ENCODE peak calls at places on chromosomes 6 and 20, in nine cellular contexts. L is GM23338; V is small intestine; U is aorta; Z is fibroblast of lung; H is effector memory CD4-positive, alpha-beta T cell; K is HCT116; W is tibial artery; Y is mammary epithelial cell. A is an unnamed sample. For H3K4me1, the result is how much of the 10 kb centered on the place peaks cover.

GRCh38 chr6:134373282-134373922 is 55.5 kb upstream of the SGK1 start:
- DNase-seq in L (no peak), V (no peak), U (no peak), Z (peak), H (no peak), K (no peak), W (peak), Y (peak), A (no peak)

GRCh38 chr6:105601541-105602174 is 198.8 kb upstream of the PREP start:
- DNase-seq in L (no peak), V (no peak), U (peak), Z (peak), H (no peak), K (no peak), W (peak), Y (peak), A (no peak)

GRCh38 chr20:41058007-41058673 is 29.5 kb downstream of the TOP1 start:
- DNase-seq in L (no peak), V (no peak), U (no peak), Z (peak), H (no peak), K (peak), W (no peak), Y (peak), A (no peak)

GRCh38 chr20:52010541-52010940 is 181.0 kb downstream of the ZFP64 start:
- DNase-seq in L (peak), V (no peak), U (no peak), Z (no peak), H (no peak), K (no peak), W (no peak), Y (no peak), A (no peak)

GRCh38 chr6:38974389-38975133 is 74.0 kb upstream of the GLP1R start:
- DNase-seq in L (no peak), V (peak), U (no peak), Z (peak), H (no peak), K (no peak), W (no peak), Y (no peak), A (no peak)

GRCh38 chr6:39962831-39963230 is 28.6 kb upstream of the MOCS1 start:
- DNase-seq in L (no peak), V (no peak), U (no peak), Z (no peak), H (no peak), K (no peak), W (no peak), Y (no peak), A (no peak)

GRCh38 chr6:87943191-87943590 is 104.5 kb upstream of the SPACA1 start:
- DNase-seq in L (no peak), V (no peak), U (no peak), Z (no peak), H (no peak), K (no peak), W (no peak), Y (no peak), A (no peak)

GRCh38 chr6:144150673-144151009 is 324 bp downstream of the STX11 start:
- DNase-seq in L (peak), V (no peak), U (no peak), Z (peak), H (peak), K (peak), W (no peak), Y (peak), A (no peak)

GRCh38 chr20:58712823-58713731 is 20.5 kb downstream of the NPEPL1 start:
- DNase-seq in L (no peak), V (no peak), U (peak), Z (no peak), H (no peak), K (no peak), W (no peak), Y (no peak), A (no peak)

GRCh38 chr6:79240509-79240908 is 6.0 kb upstream of the HMGN3 start:
- DNase-seq in L (no peak), V (no peak), U (no peak), Z (no peak), H (no peak), K (no peak), W (no peak), Y (peak), A (no peak)

GRCh38 chr6:29976588-29977424 is 34.5 kb downstream of the HLA-A start:
- DNase-seq in L (peak), V (peak), U (peak), Z (peak), H (peak), K (peak), W (peak), Y (peak), A (no peak)

GRCh38 chr6:6682225-6682624 is 93.7 kb downstream of the LY86 start:
- DNase-seq in L (no peak), V (no peak), U (no peak), Z (no peak), H (no peak), K (no peak), W (no peak), Y (no peak), A (no peak)

GRCh38 chr6:47714802-47715201 is 16.4 kb downstream of the ADGRF4 start:
- DNase-seq in L (no peak), V (no peak), U (no peak), Z (no peak), H (no peak), K (no peak), W (no peak), Y (no peak), A (no peak)

GRCh38 chr20:21450572-21450971 is 53.2 kb upstream of the NKX2-4 start:
- DNase-seq in L (no peak), V (no peak), U (no peak), Z (peak), H (no peak), K (no peak), W (no peak), Y (no peak), A (no peak)

GRCh38 chr6:5086294-5086890 is 1.3 kb downstream of the PPP1R3G start:
- DNase-seq in L (peak), V (no peak), U (no peak), Z (peak), H (no peak), K (no peak), W (no peak), Y (no peak), A (no peak)

GRCh38 chr6:170224694-170225660 is 65.9 kb downstream of the DLL1 start:
- DNase-seq in L (no peak), V (peak), U (peak), Z (peak), H (no peak), K (no peak), W (no peak), Y (peak), A (no peak)

GRCh38 chr6:144725731-144726522 is 440.8 kb downstream of the UTRN start:
- DNase-seq in L (peak), V (no peak), U (no peak), Z (peak), H (no peak), K (no peak), W (no peak), Y (peak), A (no peak)

GRCh38 chr20:19775353-19776201 is 17.5 kb downstream of the RIN2 start:
- DNase-seq in L (no peak), V (peak), U (no peak), Z (no peak), H (no peak), K (no peak), W (no peak), Y (no peak), A (no peak)

GRCh38 chr6:42820509-42821340 is 38.9 kb downstream of the BICRAL start:
- DNase-seq in L (peak), V (no peak), U (no peak), Z (no peak), H (no peak), K (no peak), W (peak), Y (no peak), A (no peak)

GRCh38 chr6:137365648-137366047 is 128.5 kb downstream of the OLIG3 start:
- DNase-seq in L (peak), V (no peak), U (no peak), Z (no peak), H (no peak), K (no peak), W (no peak), Y (no peak), A (no peak)

GRCh38 chr6:28876702-28877101 is 47.1 kb downstream of the TRIM27 start:
- DNase-seq in L (no peak), V (no peak), U (no peak), Z (no peak), H (no peak), K (no peak), W (no peak), Y (no peak), A (no peak)

GRCh38 chr6:138004423-138005287 is 102.6 kb downstream of the PERP start:
- DNase-seq in L (peak), V (peak), U (no peak), Z (peak), H (no peak), K (peak), W (no peak), Y (peak), A (no peak)

GRCh38 chr20:1427457-1428054 is 34.7 kb upstream of the FKBP1A start:
- DNase-seq in L (peak), V (no peak), U (no peak), Z (no peak), H (no peak), K (no peak), W (no peak), Y (no peak), A (no peak)

GRCh38 chr6:43668151-43669028 is 19.2 kb downstream of the MRPS18A start:
- DNase-seq in L (peak), V (peak), U (peak), Z (peak), H (no peak), K (peak), W (peak), Y (peak), A (no peak)

GRCh38 chr20:32731882-32732266 is 11.4 kb downstream of the COMMD7 start:
- DNase-seq in L (no peak), V (no peak), U (no peak), Z (no peak), H (no peak), K (no peak), W (no peak), Y (no peak), A (no peak)

GRCh38 chr6:5486214-5486613 is 224.9 kb downstream of the FARS2 start:
- DNase-seq in L (no peak), V (no peak), U (no peak), Z (no peak), H (no peak), K (no peak), W (no peak), Y (peak), A (no peak)

GRCh38 chr6:148339766-148340165 is 2.9 kb upstream of the SASH1 start:
- DNase-seq in L (no peak), V (no peak), U (no peak), Z (no peak), H (no peak), K (no peak), W (no peak), Y (no peak), A (no peak)

GRCh38 chr6:46734867-46735719 is at the start of gene PLA2G7:
- DNase-seq in L (peak), V (no peak), U (peak), Z (peak), H (no peak), K (no peak), W (no peak), Y (peak), A (no peak)

GRCh38 chr6:169969372-169970099 is 218.1 kb downstream of the ERMARD start:
- DNase-seq in L (no peak), V (no peak), U (peak), Z (no peak), H (no peak), K (no peak), W (no peak), Y (no peak), A (no peak)

GRCh38 chr20:14691994-14692393 is 354.6 kb upstream of the FLRT3 start:
- DNase-seq in L (no peak), V (no peak), U (no peak), Z (no peak), H (no peak), K (no peak), W (no peak), Y (peak), A (no peak)

GRCh38 chr20:23258747-23259121 is 91.9 kb upstream of the NXT1 start:
- DNase-seq in L (no peak), V (no peak), U (no peak), Z (no peak), H (no peak), K (no peak), W (no peak), Y (no peak), A (no peak)

GRCh38 chr6:52328721-52329120 is 33.2 kb upstream of the PAQR8 start:
- DNase-seq in L (no peak), V (peak), U (no peak), Z (no peak), H (no peak), K (no peak), W (no peak), Y (no peak), A (no peak)
- H3K4me1 ChIP-seq in L (under half), V (under half), U (under half), Z (under half), H (under half), K (under half), W (under half), Y (under half), A (under half)

DNA sequence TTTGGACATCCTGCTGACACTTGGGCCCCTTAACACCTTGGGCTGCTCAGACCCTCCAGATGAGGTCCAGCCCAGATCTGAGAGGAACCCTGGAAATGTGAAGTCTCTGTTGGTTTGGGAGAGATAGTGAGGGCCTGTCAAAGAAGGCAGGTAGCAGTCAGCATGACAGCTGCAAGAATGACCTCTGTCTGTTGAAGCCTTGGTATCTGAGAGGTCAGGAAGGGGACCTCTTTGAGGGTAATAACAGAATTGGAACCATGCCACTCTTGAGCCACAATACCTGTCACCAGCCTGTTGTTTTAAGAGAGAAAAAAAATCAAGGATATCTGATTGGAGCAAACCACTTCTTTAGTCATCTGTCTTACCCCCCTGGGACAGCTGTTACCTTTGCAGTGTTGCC is 4.2 kb downstream of the SYS1 start:
- DNase-seq in L (no peak), V (no peak), U (no peak), Z (no peak), H (no peak), K (no peak), W (no peak), Y (no peak), A (no peak)
- H3K4me1 ChIP-seq in L (under half), V (under half), U (under half), Z (under half), H (under half), K (under half), W (under half), Y (under half), A (half or more)

GRCh38 chr20:18719426-18719825 is 94.2 kb upstream of the SCP2D1 start:
- DNase-seq in L (no peak), V (no peak), U (no peak), Z (peak), H (no peak), K (no peak), W (no peak), Y (no peak), A (no peak)

GRCh38 chr20:18721716-18722115 is 91.9 kb upstream of the SCP2D1 start:
- DNase-seq in L (no peak), V (no peak), U (no peak), Z (no peak), H (no peak), K (no peak), W (no peak), Y (no peak), A (no peak)

GRCh38 chr20:18724788-18725476 is 88.7 kb upstream of the SCP2D1 start:
- DNase-seq in L (peak), V (no peak), U (no peak), Z (no peak), H (no peak), K (no peak), W (no peak), Y (no peak), A (no peak)

GRCh38 chr20:18724077-18724476 is 89.5 kb upstream of the SCP2D1 start:
- DNase-seq in L (no peak), V (no peak), U (no peak), Z (no peak), H (no peak), K (no peak), W (no peak), Y (no peak), A (no peak)

DNA sequence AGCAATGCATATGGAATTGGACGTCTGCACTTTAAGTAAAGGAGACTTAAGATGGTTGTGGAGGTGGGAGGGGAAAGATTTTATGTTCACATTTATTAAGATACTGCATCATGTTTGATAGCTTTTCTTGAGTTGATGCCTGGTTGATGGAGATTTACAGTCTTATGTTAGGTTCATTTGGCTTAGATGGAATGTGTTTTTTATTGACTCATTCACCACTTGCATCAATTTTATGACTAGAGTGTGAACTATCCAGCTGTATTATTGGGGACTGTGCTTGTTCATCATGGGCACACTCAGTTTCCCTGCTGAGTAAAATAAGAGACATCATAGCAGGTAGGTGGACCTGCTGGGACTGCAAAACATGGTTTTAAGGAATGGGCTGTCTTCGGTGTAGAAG is 91.2 kb upstream of the SCP2D1 start:
- DNase-seq in L (no peak), V (no peak), U (no peak), Z (peak), H (no peak), K (no peak), W (no peak), Y (peak), A (no peak)
- H3K4me1 ChIP-seq in L (under half), V (under half), U (under half), Z (under half), H (under half), K (under half), W (under half), Y (under half), A (under half)

DNA sequence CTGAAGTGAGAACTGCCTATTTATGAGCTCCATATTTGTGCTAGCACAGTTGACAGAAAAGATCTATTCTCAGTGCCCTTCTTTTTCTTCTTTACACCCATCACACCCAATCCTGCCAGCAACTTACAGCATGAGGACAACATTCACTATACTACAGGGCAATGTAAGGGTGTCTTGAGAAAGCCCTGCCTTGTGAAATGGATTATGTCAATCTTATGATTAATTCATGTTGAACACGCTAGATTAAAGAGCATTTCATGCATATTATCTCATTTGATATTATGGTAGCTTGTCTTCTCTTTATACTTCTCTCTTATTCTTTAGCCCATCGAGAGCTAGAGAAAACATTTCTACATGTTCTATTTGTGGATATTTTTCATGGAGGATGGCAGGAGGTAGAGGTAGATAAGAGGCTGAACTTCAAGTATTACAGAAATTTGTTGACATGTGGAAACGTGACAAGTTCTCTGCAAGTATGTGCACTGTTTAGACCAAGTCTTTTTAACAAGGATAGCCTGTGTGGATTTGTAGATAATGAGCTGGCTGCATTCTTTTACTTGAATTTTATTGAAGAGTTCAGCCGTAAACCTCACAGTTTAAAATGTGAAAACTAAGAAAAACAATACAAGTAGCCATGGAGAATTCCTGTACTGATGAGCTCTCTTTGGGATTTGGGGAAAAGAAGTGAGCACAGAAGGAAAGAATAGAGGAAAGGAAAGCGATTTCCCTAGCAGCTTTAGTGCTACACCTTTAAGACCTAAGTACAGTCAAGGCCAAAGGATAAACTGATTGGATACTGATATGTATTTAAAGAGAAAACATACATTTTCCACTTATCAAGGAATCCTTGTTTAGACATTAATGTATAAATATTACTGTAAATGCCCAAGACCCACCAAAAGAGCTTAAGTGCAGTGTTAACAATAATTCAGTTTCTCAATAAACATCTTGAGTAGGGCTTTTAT is 212.1 kb downstream of the ARHGAP18 start:
- DNase-seq in L (no peak), V (peak), U (no peak), Z (peak), H (no peak), K (no peak), W (no peak), Y (peak), A (no peak)
- H3K4me1 ChIP-seq in L (under half), V (under half), U (under half), Z (under half), H (under half), K (half or more), W (under half), Y (half or more), A (under half)

GRCh38 chr20:34427331-34427730 is 64.3 kb downstream of the ITCH start:
- DNase-seq in L (no peak), V (no peak), U (no peak), Z (no peak), H (no peak), K (no peak), W (no peak), Y (no peak), A (no peak)

GRCh38 chr20:34421766-34422466 is 58.8 kb downstream of the ITCH start:
- DNase-seq in L (no peak), V (no peak), U (no peak), Z (no peak), H (no peak), K (no peak), W (no peak), Y (no peak), A (no peak)

GRCh38 chr20:34427784-34428183 is 64.7 kb downstream of the ITCH start:
- DNase-seq in L (no peak), V (no peak), U (no peak), Z (no peak), H (no peak), K (no peak), W (no peak), Y (no peak), A (no peak)

GRCh38 chr20:34420975-34421374 is 57.9 kb downstream of the ITCH start:
- DNase-seq in L (no peak), V (no peak), U (no peak), Z (no peak), H (no peak), K (no peak), W (no peak), Y (no peak), A (no peak)

GRCh38 chr20:34426026-34426425 is 63.0 kb downstream of the ITCH start:
- DNase-seq in L (no peak), V (no peak), U (no peak), Z (no peak), H (no peak), K (no peak), W (no peak), Y (no peak), A (no peak)
- H3K4me1 ChIP-seq in L (under half), V (under half), U (under half), Z (under half), H (under half), K (under half), W (under half), Y (under half), A (under half)

GRCh38 chr6:89357390-89357789 is 4.9 kb upstream of the UBE2J1 start:
- DNase-seq in L (no peak), V (peak), U (no peak), Z (no peak), H (no peak), K (no peak), W (no peak), Y (no peak), A (no peak)
- H3K4me1 ChIP-seq in L (under half), V (under half), U (under half), Z (under half), H (under half), K (under half), W (under half), Y (under half), A (under half)

GRCh38 chr6:81844686-81845085 is 92.2 kb upstream of the TENT5A start:
- DNase-seq in L (no peak), V (no peak), U (no peak), Z (peak), H (no peak), K (no peak), W (no peak), Y (no peak), A (no peak)
- H3K4me1 ChIP-seq in L (under half), V (under half), U (under half), Z (under half), H (under half), K (under half), W (under half), Y (under half), A (under half)

GRCh38 chr6:142339969-142340368 is 38.2 kb downstream of the ADGRG6 start:
- DNase-seq in L (no peak), V (no peak), U (no peak), Z (no peak), H (no peak), K (no peak), W (no peak), Y (no peak), A (no peak)
- H3K4me1 ChIP-seq in L (under half), V (under half), U (under half), Z (under half), H (under half), K (under half), W (under half), Y (under half), A (under half)

A was measured in esophagus squamous epithelium.